ENCODE peak calls at places on chromosomes 1 and 21, in seven cellular contexts. Q, H, N, U, S, W and V are unnamed samples.

GRCh38 chr21:46322351-46323226 is 1.1 kb downstream of the C21orf58 start:
- DNase-seq in Q (no peak), H (no peak), N (peak), U (no peak), S (no peak), W (peak), V (no peak)

GRCh38 chr21:33377221-33377620 is 26.0 kb upstream of the IFNGR2 start:
- DNase-seq in Q (no peak), H (no peak), N (no peak), U (no peak), S (no peak), W (no peak), V (no peak)

GRCh38 chr1:2564815-2565415 is 8.7 kb downstream of the TNFRSF14 start:
- DNase-seq in Q (no peak), H (no peak), N (no peak), U (no peak), S (peak), W (no peak), V (no peak)

GRCh38 chr21:41926068-41926806 is 27.6 kb downstream of the C2CD2 start:
- DNase-seq in Q (peak), H (no peak), N (peak), U (no peak), S (no peak), W (peak), V (peak)

GRCh38 chr1:59733443-59734141 is 81.2 kb upstream of the HOOK1 start:
- DNase-seq in Q (no peak), H (no peak), N (peak), U (no peak), S (no peak), W (peak), V (no peak)

GRCh38 chr1:163535807-163536206 is 214.1 kb downstream of the NUF2 start:
- DNase-seq in Q (peak), H (no peak), N (peak), U (no peak), S (no peak), W (peak), V (no peak)

GRCh38 chr1:229769006-229769405 is 143.0 kb downstream of the URB2 start:
- DNase-seq in Q (no peak), H (no peak), N (no peak), U (no peak), S (no peak), W (no peak), V (no peak)

GRCh38 chr1:145690587-145691558 is 16.3 kb downstream of the PDZK1 start:
- DNase-seq in Q (peak), H (no peak), N (peak), U (no peak), S (no peak), W (peak), V (peak)

GRCh38 chr21:46210378-46211136 is 18.0 kb downstream of the LSS start:
- DNase-seq in Q (no peak), H (no peak), N (no peak), U (no peak), S (peak), W (no peak), V (no peak)

GRCh38 chr1:227788279-227789041 is 27.0 kb upstream of the PRSS38 start:
- DNase-seq in Q (peak), H (peak), N (no peak), U (peak), S (peak), W (peak), V (peak)

GRCh38 chr21:42164064-42164789 is 54.7 kb upstream of the ABCG1 start:
- DNase-seq in Q (peak), H (no peak), N (no peak), U (peak), S (peak), W (peak), V (peak)

GRCh38 chr1:31936966-31937299 is 1.2 kb downstream of the PTP4A2 start:
- DNase-seq in Q (no peak), H (no peak), N (no peak), U (no peak), S (no peak), W (no peak), V (no peak)

GRCh38 chr1:201348211-201348566 is 29.3 kb downstream of the TNNT2 start:
- DNase-seq in Q (peak), H (no peak), N (peak), U (no peak), S (peak), W (peak), V (peak)

GRCh38 chr1:181095763-181096184 is 7.3 kb downstream of the IER5 start:
- DNase-seq in Q (no peak), H (no peak), N (no peak), U (no peak), S (no peak), W (no peak), V (no peak)

GRCh38 chr21:39050839-39051560 is 132.3 kb downstream of the PSMG1 start:
- DNase-seq in Q (no peak), H (no peak), N (no peak), U (no peak), S (no peak), W (no peak), V (no peak)

GRCh38 chr1:97423397-97423796 is 497.4 kb downstream of the DPYD start:
- DNase-seq in Q (no peak), H (no peak), N (no peak), U (no peak), S (no peak), W (no peak), V (no peak)

GRCh38 chr1:43293896-43294760 is 6.7 kb upstream of the TIE1 start:
- DNase-seq in Q (peak), H (no peak), N (peak), U (no peak), S (no peak), W (peak), V (no peak)

GRCh38 chr1:158116768-158117167 is 63.9 kb upstream of the CD1D start:
- DNase-seq in Q (no peak), H (no peak), N (no peak), U (no peak), S (no peak), W (no peak), V (no peak)

GRCh38 chr1:158112994-158113758 is 67.5 kb upstream of the CD1D start:
- DNase-seq in Q (peak), H (peak), N (peak), U (peak), S (no peak), W (peak), V (no peak)

GRCh38 chr1:158115126-158115525 is 65.6 kb upstream of the CD1D start:
- DNase-seq in Q (no peak), H (no peak), N (no peak), U (no peak), S (no peak), W (no peak), V (peak)

GRCh38 chr1:158116311-158116710 is 64.4 kb upstream of the CD1D start:
- DNase-seq in Q (no peak), H (no peak), N (no peak), U (no peak), S (no peak), W (no peak), V (no peak)

GRCh38 chr1:158113759-158114127 is 67.0 kb upstream of the CD1D start:
- DNase-seq in Q (no peak), H (no peak), N (no peak), U (no peak), S (no peak), W (no peak), V (no peak)
- TF ChIP-seq CTCF in Q (peak), H (no peak), N (peak), U (no peak), S (no peak), W (no peak), V (no peak)

GRCh38 chr1:204692320-204692851 is 6.8 kb upstream of the LRRN2 start:
- DNase-seq in Q (no peak), H (no peak), N (no peak), U (no peak), S (no peak), W (no peak), V (no peak)
- TF ChIP-seq CTCF in Q (no peak), H (no peak), N (no peak), U (no peak), S (peak), W (no peak), V (no peak)

GRCh38 chr1:112923956-112924349 is 32.0 kb downstream of the SLC16A1 start:
- DNase-seq in Q (no peak), H (no peak), N (no peak), U (no peak), S (no peak), W (no peak), V (no peak)
- TF ChIP-seq CTCF in Q (no peak), H (no peak), N (no peak), U (no peak), S (no peak), W (no peak), V (no peak)

GRCh38 chr1:53329183-53329544 is 1.3 kb upstream of the LRP8 start:
- DNase-seq in Q (no peak), H (no peak), N (no peak), U (peak), S (no peak), W (no peak), V (no peak)

GRCh38 chr1:53326598-53327182 is 1.2 kb downstream of the LRP8 start:
- DNase-seq in Q (peak), H (no peak), N (peak), U (peak), S (peak), W (no peak), V (no peak)

GRCh38 chr1:53328009-53328489 is at the start of gene LRP8:
- DNase-seq in Q (peak), H (no peak), N (peak), U (peak), S (peak), W (peak), V (peak)

GRCh38 chr1:53327183-53327941 is 508 bp downstream of the LRP8 start:
- DNase-seq in Q (peak), H (no peak), N (peak), U (peak), S (peak), W (no peak), V (peak)

GRCh38 chr1:53328490-53329182 is 766 bp upstream of the LRP8 start:
- DNase-seq in Q (no peak), H (no peak), N (no peak), U (peak), S (peak), W (no peak), V (no peak)
- TF ChIP-seq CTCF in Q (no peak), H (no peak), N (no peak), U (no peak), S (no peak), W (no peak), V (peak)